ENCODE peak calls at places on chromosomes 6 and 20, in six cellular contexts. One of them, this sample, is unnamed. For H3K9me3, the result is how much of the 10 kb centered on the place peaks cover.

GRCh38 chr20:47464380-47465101 is 37.1 kb upstream of the NCOA3 start:
- DNase-seq in psoas muscle: peak
- DNase-seq in ovary: no peak
- DNase-seq in thoracic aorta: peak
- DNase-seq in tibial nerve: peak
- DNase-seq in A549: peak
- DNase-seq in this sample: peak

GRCh38 chr6:11727995-11728961 is 50.3 kb downstream of the ADTRP start:
- DNase-seq in ovary: no peak
- DNase-seq in tibial nerve: no peak
- DNase-seq in A549: no peak
- DNase-seq in thoracic aorta: no peak
- DNase-seq in psoas muscle: no peak
- DNase-seq in this sample: no peak

GRCh38 chr6:110075406-110075805 is 97.3 kb downstream of the GPR6 start:
- DNase-seq in thoracic aorta: no peak
- DNase-seq in psoas muscle: no peak
- DNase-seq in A549: no peak
- DNase-seq in ovary: no peak
- DNase-seq in tibial nerve: no peak
- DNase-seq in this sample: no peak

GRCh38 chr6:149107973-149108372 is 209.5 kb upstream of the TAB2 start:
- DNase-seq in thoracic aorta: no peak
- DNase-seq in tibial nerve: no peak
- DNase-seq in ovary: no peak
- DNase-seq in A549: no peak
- DNase-seq in psoas muscle: no peak
- DNase-seq in this sample: no peak

GRCh38 chr20:60695223-60695622 is 556.8 kb upstream of the CDH4 start:
- DNase-seq in ovary: no peak
- DNase-seq in thoracic aorta: no peak
- DNase-seq in A549: peak
- DNase-seq in psoas muscle: no peak
- DNase-seq in tibial nerve: no peak
- DNase-seq in this sample: no peak

GRCh38 chr6:80211295-80211694 is 104.8 kb downstream of the BCKDHB start:
- DNase-seq in A549: no peak
- DNase-seq in tibial nerve: no peak
- DNase-seq in thoracic aorta: no peak
- DNase-seq in ovary: no peak
- DNase-seq in psoas muscle: no peak
- DNase-seq in this sample: no peak

GRCh38 chr6:129096651-129097290 is 213.8 kb downstream of the LAMA2 start:
- DNase-seq in psoas muscle: no peak
- DNase-seq in A549: no peak
- DNase-seq in thoracic aorta: no peak
- DNase-seq in ovary: no peak
- DNase-seq in tibial nerve: no peak
- DNase-seq in this sample: no peak

GRCh38 chr20:6660441-6660840 is 107.0 kb upstream of the BMP2 start:
- DNase-seq in A549: no peak
- DNase-seq in thoracic aorta: no peak
- DNase-seq in tibial nerve: no peak
- DNase-seq in psoas muscle: no peak
- DNase-seq in ovary: no peak
- DNase-seq in this sample: peak

GRCh38 chr6:170287371-170287876 is 3.5 kb downstream of the DLL1 start:
- DNase-seq in tibial nerve: no peak
- DNase-seq in ovary: no peak
- DNase-seq in A549: no peak
- DNase-seq in thoracic aorta: no peak
- DNase-seq in psoas muscle: peak
- DNase-seq in this sample: no peak

GRCh38 chr20:52552181-52552872 is 360.7 kb upstream of the ZFP64 start:
- DNase-seq in tibial nerve: no peak
- DNase-seq in thoracic aorta: no peak
- DNase-seq in psoas muscle: no peak
- DNase-seq in ovary: no peak
- DNase-seq in A549: no peak
- DNase-seq in this sample: no peak

GRCh38 chr20:2349801-2350200 is 30.9 kb upstream of the TGM6 start:
- DNase-seq in ovary: no peak
- DNase-seq in tibial nerve: no peak
- DNase-seq in A549: no peak
- DNase-seq in psoas muscle: no peak
- DNase-seq in thoracic aorta: no peak
- DNase-seq in this sample: no peak

GRCh38 chr20:57266251-57267157 is at the start of gene BMP7:
- DNase-seq in psoas muscle: no peak
- DNase-seq in A549: peak
- DNase-seq in ovary: no peak
- DNase-seq in thoracic aorta: no peak
- DNase-seq in tibial nerve: no peak
- DNase-seq in this sample: no peak

GRCh38 chr6:136956590-136957573 is 34.8 kb downstream of the SLC35D3 start:
- DNase-seq in tibial nerve: no peak
- DNase-seq in psoas muscle: no peak
- DNase-seq in A549: no peak
- DNase-seq in thoracic aorta: no peak
- DNase-seq in ovary: no peak
- DNase-seq in this sample: no peak

GRCh38 chr20:15236812-15237211 is 899.4 kb upstream of the FLRT3 start:
- DNase-seq in A549: peak
- DNase-seq in thoracic aorta: no peak
- DNase-seq in psoas muscle: no peak
- DNase-seq in tibial nerve: no peak
- DNase-seq in ovary: no peak
- DNase-seq in this sample: no peak

GRCh38 chr6:111381126-111381525 is 101.9 kb downstream of the REV3L start:
- DNase-seq in ovary: no peak
- DNase-seq in psoas muscle: no peak
- DNase-seq in thoracic aorta: no peak
- DNase-seq in tibial nerve: no peak
- DNase-seq in A549: no peak
- DNase-seq in this sample: no peak

GRCh38 chr6:11613858-11614257 is 76.3 kb downstream of the TMEM170B start:
- DNase-seq in ovary: no peak
- DNase-seq in tibial nerve: no peak
- DNase-seq in psoas muscle: no peak
- DNase-seq in thoracic aorta: no peak
- DNase-seq in A549: peak
- DNase-seq in this sample: no peak

GRCh38 chr6:78533426-78533825 is 333.9 kb upstream of the IRAK1BP1 start:
- DNase-seq in A549: no peak
- DNase-seq in ovary: no peak
- DNase-seq in thoracic aorta: no peak
- DNase-seq in tibial nerve: no peak
- DNase-seq in psoas muscle: no peak
- DNase-seq in this sample: no peak

GRCh38 chr6:119240257-119241123 is 109.1 kb downstream of the MAN1A1 start:
- DNase-seq in ovary: no peak
- DNase-seq in tibial nerve: no peak
- DNase-seq in A549: no peak
- DNase-seq in thoracic aorta: no peak
- DNase-seq in psoas muscle: no peak
- DNase-seq in this sample: no peak

GRCh38 chr6:125918681-125919566 is 37.6 kb upstream of the HINT3 start:
- DNase-seq in thoracic aorta: no peak
- DNase-seq in tibial nerve: peak
- DNase-seq in A549: peak
- DNase-seq in psoas muscle: no peak
- DNase-seq in ovary: no peak
- DNase-seq in this sample: no peak

GRCh38 chr6:5235830-5236229 is 24.9 kb downstream of the LYRM4 start:
- DNase-seq in psoas muscle: no peak
- DNase-seq in A549: no peak
- DNase-seq in thoracic aorta: no peak
- DNase-seq in ovary: no peak
- DNase-seq in tibial nerve: no peak
- DNase-seq in this sample: no peak

GRCh38 chr6:48032156-48032555 is 78.8 kb downstream of the PTCHD4 start:
- DNase-seq in psoas muscle: no peak
- DNase-seq in A549: peak
- DNase-seq in tibial nerve: no peak
- DNase-seq in thoracic aorta: no peak
- DNase-seq in ovary: peak
- DNase-seq in this sample: no peak

GRCh38 chr6:166572370-166573261 is 13.9 kb downstream of the RAMACL start:
- DNase-seq in tibial nerve: peak
- DNase-seq in thoracic aorta: no peak
- DNase-seq in psoas muscle: no peak
- DNase-seq in ovary: no peak
- DNase-seq in A549: no peak
- DNase-seq in this sample: peak

GRCh38 chr20:62254021-62254724 is 15.9 kb downstream of the OSBPL2 start:
- DNase-seq in tibial nerve: no peak
- DNase-seq in ovary: no peak
- DNase-seq in psoas muscle: no peak
- DNase-seq in thoracic aorta: no peak
- DNase-seq in A549: no peak
- DNase-seq in this sample: peak

DNA sequence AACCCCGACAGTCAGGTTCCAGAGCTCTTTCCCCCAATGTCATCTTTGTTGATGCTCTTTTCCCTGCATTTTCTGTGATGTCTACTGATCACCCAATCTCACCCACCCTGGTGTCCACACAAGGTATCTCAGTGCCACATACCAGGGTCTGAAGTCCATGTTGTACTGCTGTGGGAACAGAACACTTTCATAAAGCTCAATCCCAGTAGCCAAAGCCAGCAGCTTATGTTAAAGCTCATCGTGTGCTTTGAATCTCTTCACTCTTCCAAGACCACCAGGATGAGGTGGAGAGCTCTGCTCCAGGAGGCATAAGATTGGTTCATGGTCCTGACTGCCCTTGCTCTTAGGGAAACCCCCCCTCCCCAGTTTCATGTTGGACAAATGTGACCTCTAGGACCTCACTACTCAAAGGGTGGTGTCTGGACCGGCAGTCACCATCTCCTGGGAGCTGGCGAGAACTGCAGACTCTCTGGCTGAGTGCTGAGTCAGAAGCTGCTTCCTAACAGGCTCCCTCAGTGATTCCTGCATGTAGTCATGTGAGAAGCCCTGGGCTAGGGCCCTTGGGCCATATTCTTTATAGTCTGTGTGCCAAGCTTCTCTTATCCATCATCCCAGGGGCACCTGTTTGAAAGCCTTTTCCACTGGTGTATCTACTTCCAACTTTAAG is 13.4 kb upstream of the CPNE5 start:
- DNase-seq in A549: no peak
- DNase-seq in tibial nerve: no peak
- DNase-seq in thoracic aorta: no peak
- DNase-seq in psoas muscle: peak
- DNase-seq in ovary: no peak
- DNase-seq in this sample: peak
- H3K27ac ChIP-seq in A549: no peak
- H3K27ac ChIP-seq in tibial nerve: no peak
- H3K27ac ChIP-seq in thoracic aorta: peak
- H3K27ac ChIP-seq in psoas muscle: peak
- H3K27ac ChIP-seq in ovary: no peak
- H3K27ac ChIP-seq in this sample: peak

GRCh38 chr6:69622924-69623323 is 173.9 kb downstream of the LMBRD1 start:
- DNase-seq in ovary: no peak
- DNase-seq in thoracic aorta: no peak
- DNase-seq in tibial nerve: no peak
- DNase-seq in A549: no peak
- DNase-seq in psoas muscle: no peak
- DNase-seq in this sample: no peak
- TF ChIP-seq CTCF in ovary: no peak
- TF ChIP-seq CTCF in thoracic aorta: no peak
- TF ChIP-seq CTCF in tibial nerve: no peak
- TF ChIP-seq CTCF in A549: no peak
- TF ChIP-seq CTCF in psoas muscle: no peak
- TF ChIP-seq CTCF in this sample: no peak

DNA sequence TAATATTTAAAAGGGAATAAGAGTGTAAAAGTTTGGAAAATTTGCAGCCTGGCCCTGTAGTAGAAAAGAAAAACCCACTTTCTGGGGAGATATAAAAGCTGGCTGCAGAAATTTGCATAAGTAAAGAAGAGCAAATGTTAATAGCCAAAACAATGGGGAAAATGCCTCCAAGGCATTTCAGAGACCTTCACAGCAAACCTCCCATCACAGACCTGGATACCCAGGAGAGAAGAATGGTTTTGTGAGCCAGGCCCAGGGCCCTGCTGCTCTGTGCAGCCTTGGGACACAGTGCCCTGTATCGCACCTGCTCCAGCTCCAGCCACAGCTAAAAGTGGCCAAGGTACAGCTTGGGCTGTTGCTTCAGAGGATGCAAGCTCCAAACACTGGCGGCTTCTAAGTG is 113.8 kb downstream of the BTBD9 start:
- DNase-seq in tibial nerve: no peak
- DNase-seq in A549: no peak
- DNase-seq in psoas muscle: no peak
- DNase-seq in thoracic aorta: no peak
- DNase-seq in ovary: no peak
- DNase-seq in this sample: no peak
- H3K9me3 ChIP-seq in tibial nerve: under half
- H3K9me3 ChIP-seq in A549: under half
- H3K9me3 ChIP-seq in psoas muscle: under half
- H3K9me3 ChIP-seq in thoracic aorta: under half
- H3K9me3 ChIP-seq in ovary: under half
- H3K9me3 ChIP-seq in this sample: under half

GRCh38 chr20:51396365-51396909 is 146.1 kb downstream of the NFATC2 start:
- DNase-seq in ovary: no peak
- DNase-seq in tibial nerve: no peak
- DNase-seq in thoracic aorta: no peak
- DNase-seq in A549: no peak
- DNase-seq in psoas muscle: no peak
- DNase-seq in this sample: no peak
- H3K27ac ChIP-seq in ovary: no peak
- H3K27ac ChIP-seq in tibial nerve: no peak
- H3K27ac ChIP-seq in thoracic aorta: peak
- H3K27ac ChIP-seq in A549: no peak
- H3K27ac ChIP-seq in psoas muscle: no peak
- H3K27ac ChIP-seq in this sample: no peak

GRCh38 chr6:912871-913663 is 220.1 kb upstream of the EXOC2 start:
- DNase-seq in psoas muscle: no peak
- DNase-seq in tibial nerve: peak
- DNase-seq in A549: peak
- DNase-seq in ovary: no peak
- DNase-seq in thoracic aorta: no peak
- DNase-seq in this sample: no peak
- TF ChIP-seq CTCF in psoas muscle: no peak
- TF ChIP-seq CTCF in tibial nerve: peak
- TF ChIP-seq CTCF in A549: peak
- TF ChIP-seq CTCF in ovary: no peak
- TF ChIP-seq CTCF in thoracic aorta: no peak
- TF ChIP-seq CTCF in this sample: peak